ENCODE peak calls at places on chromosomes 16 and 17, in seven cellular contexts. H is ovary; T is small intestine; B is AG10803; W is skeletal muscle cell; X is astrocyte; S is CD8-positive, alpha-beta memory T cell. Y is an unnamed sample.

GRCh38 chr17:5220074-5220473 is 14.6 kb downstream of the SCIMP start:
- DNase-seq in W (no peak), T (no peak), B (no peak), S (no peak), X (no peak), H (no peak), Y (no peak)

GRCh38 chr17:4576729-4577322 is 7.5 kb upstream of the SMTNL2 start:
- DNase-seq in X (no peak), B (no peak), T (no peak), H (no peak), S (no peak), W (no peak), Y (no peak)

GRCh38 chr17:64780096-64781012 is 118.2 kb upstream of the SMURF2 start:
- DNase-seq in X (peak; percentile 10), T (peak; percentile 86), H (no peak), W (no peak), S (peak; percentile 83), B (no peak), Y (no peak)

GRCh38 chr17:75241996-75242460 is 19.4 kb downstream of the GGA3 start:
- DNase-seq in B (peak; percentile 62), T (no peak), S (peak; percentile 55), X (peak; percentile 43), H (no peak), W (no peak), Y (no peak)

GRCh38 chr17:55434721-55435120 is 13.1 kb upstream of the MMD start:
- DNase-seq in X (no peak), T (no peak), W (no peak), B (no peak), H (no peak), S (no peak), Y (no peak)

GRCh38 chr17:46742539-46743270 is 75.8 kb downstream of the WNT3 start:
- DNase-seq in X (peak; percentile 79), H (no peak), T (peak; percentile 88), W (peak; percentile 79), B (peak; percentile 82), S (no peak), Y (peak; percentile 91)

GRCh38 chr16:70715113-70715711 is 29.4 kb upstream of the MTSS2 start:
- DNase-seq in S (no peak), H (peak; percentile 90), B (peak; percentile 99), T (no peak), W (peak; percentile 98), X (peak; percentile 90), Y (peak; percentile 88)

GRCh38 chr17:26731005-26731921 is 562.7 kb upstream of the WSB1 start:
- DNase-seq in H (no peak), T (no peak), X (no peak), W (no peak), B (no peak), S (no peak), Y (no peak)

GRCh38 chr17:82734987-82735866 is at the start of gene FN3K:
- DNase-seq in W (peak; percentile 39), H (peak; percentile 78), T (peak; percentile 62), S (no peak), B (peak; percentile 42), X (peak; percentile 70), Y (peak; percentile 72)

GRCh38 chr16:81581107-81581506 is 136.5 kb downstream of the CMIP start:
- DNase-seq in X (peak; percentile 68), W (no peak), T (peak; percentile 56), H (no peak), S (no peak), B (no peak), Y (no peak)

GRCh38 chr16:580946-581498 is 8.8 kb upstream of the RAB40C start:
- DNase-seq in T (no peak), H (no peak), S (no peak), W (no peak), B (no peak), X (no peak), Y (no peak)

GRCh38 chr16:72191551-72191950 is 19.6 kb upstream of the PMFBP1 start:
- DNase-seq in W (no peak), T (no peak), H (peak; percentile 17), X (no peak), B (peak; percentile 37), S (no peak), Y (peak; percentile 67)

GRCh38 chr16:83682858-83683235 is 124.9 kb upstream of the HSBP1 start:
- DNase-seq in H (no peak), T (no peak), S (no peak), B (no peak), X (no peak), W (no peak), Y (no peak)

GRCh38 chr17:7685533-7686220 is 1.6 kb downstream of the TP53 start:
- DNase-seq in T (peak; percentile 93), X (peak; percentile 88), S (peak; percentile 94), B (peak; percentile 95), W (peak; percentile 77), H (peak; percentile 90), Y (peak; percentile 97)

GRCh38 chr17:67151717-67152116 is 93.3 kb downstream of the HELZ start:
- DNase-seq in H (no peak), X (peak; percentile 65), T (no peak), S (no peak), B (peak; percentile 15), W (peak; percentile 45), Y (peak; percentile 72)

GRCh38 chr16:77961811-77962210 is 60.5 kb upstream of the CLEC3A start:
- DNase-seq in T (no peak), W (no peak), H (no peak), S (no peak), X (peak; percentile 71), B (peak; percentile 33), Y (no peak)

GRCh38 chr17:2396192-2396567 is 4.7 kb downstream of the MNT start:
- DNase-seq in S (no peak), H (no peak), X (no peak), B (no peak), T (no peak), W (no peak), Y (no peak)

GRCh38 chr17:2393954-2394749 is 6.7 kb downstream of the MNT start:
- DNase-seq in B (no peak), H (peak; percentile 40), T (no peak), S (no peak), X (no peak), W (no peak), Y (no peak)

GRCh38 chr17:2394775-2395191 is 6.1 kb downstream of the MNT start:
- DNase-seq in S (no peak), X (no peak), T (no peak), B (no peak), W (no peak), H (no peak), Y (no peak)

GRCh38 chr17:2396568-2397246 is 4.2 kb downstream of the MNT start:
- DNase-seq in X (peak; percentile 96), W (peak; percentile 98), B (peak; percentile 97), H (peak; percentile 97), S (peak; percentile 57), T (peak; percentile 94), Y (peak; percentile 99)

GRCh38 chr17:2395258-2396170 is 5.3 kb downstream of the MNT start:
- DNase-seq in W (no peak), S (peak; percentile 34), T (peak; percentile 33), H (no peak), X (no peak), B (peak; percentile 57), Y (peak; percentile 62)
- H3K4me3 ChIP-seq in W (no peak overlapping the region), S (no peak overlapping the region), T (no peak overlapping the region), H (no peak overlapping the region), X (no peak overlapping the region), B (peak overlapping the region; percentile 62), Y (no peak overlapping the region)

GRCh38 chr16:2037631-2038358 is 9.8 kb downstream of the NTHL1 start:
- DNase-seq in X (no peak), S (no peak), T (no peak), W (no peak), H (no peak), B (peak; percentile 29), Y (no peak)

GRCh38 chr16:2036200-2036966 is 9.7 kb downstream of the NHERF2 start:
- DNase-seq in B (no peak), X (no peak), S (no peak), T (no peak), W (no peak), H (no peak), Y (no peak)

GRCh38 chr16:2034695-2035430 is 8.2 kb downstream of the NHERF2 start:
- DNase-seq in T (no peak), H (no peak), B (no peak), X (no peak), S (no peak), W (no peak), Y (no peak)

GRCh38 chr16:2037115-2037514 is 10.4 kb downstream of the NHERF2 start:
- DNase-seq in H (no peak), S (no peak), T (no peak), W (no peak), X (no peak), B (no peak), Y (no peak)

DNA sequence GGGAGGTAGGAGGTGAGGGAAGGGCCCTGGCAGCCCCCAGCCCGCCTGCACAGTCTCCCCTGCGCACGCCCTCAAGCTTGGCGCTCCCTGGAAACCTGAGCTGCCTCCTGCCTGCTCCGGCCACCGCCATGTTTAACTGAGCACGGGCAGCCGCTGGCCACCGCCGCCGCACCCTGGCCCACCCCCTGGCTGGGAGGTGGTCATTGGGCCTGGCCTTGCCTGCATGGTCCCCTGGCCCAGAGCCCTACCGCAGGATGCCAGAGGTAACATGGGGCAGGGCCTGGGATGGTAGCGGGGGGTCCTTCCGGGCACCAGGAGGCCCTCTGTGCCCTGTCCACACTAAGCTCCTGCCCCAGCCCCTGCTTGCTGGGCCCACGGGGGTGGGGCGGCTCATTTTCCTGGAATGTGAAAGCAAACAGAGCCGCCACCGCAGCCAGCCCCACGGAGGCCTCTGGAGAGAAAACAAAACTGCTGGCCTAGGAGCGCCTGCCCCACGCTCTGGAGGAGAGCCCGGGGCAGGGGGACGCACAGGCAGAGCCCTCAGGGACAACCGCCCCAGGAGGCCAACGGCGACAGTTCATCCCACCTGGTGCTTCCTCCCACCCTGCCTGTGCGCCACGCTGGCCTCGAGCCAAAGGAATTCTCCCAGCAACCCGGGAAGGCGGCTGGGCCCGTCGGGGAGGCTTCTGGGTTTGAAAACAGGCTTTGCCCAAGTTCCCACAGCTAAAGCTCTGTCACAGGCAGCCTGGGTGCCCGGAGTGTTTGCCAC is 8.9 kb downstream of the NHERF2 start:
- DNase-seq in B (peak; percentile 86), S (no peak), W (peak; percentile 39), T (no peak), X (peak; percentile 74), H (peak; percentile 80), Y (peak; percentile 92)
- H3K4me3 ChIP-seq in B (peak overlapping the region; percentile 39), S (no peak overlapping the region), W (no peak overlapping the region), T (no peak overlapping the region), X (peak overlapping the region; percentile 43), H (peak overlapping the region; percentile 2), Y (peak overlapping the region; percentile 28)

DNA sequence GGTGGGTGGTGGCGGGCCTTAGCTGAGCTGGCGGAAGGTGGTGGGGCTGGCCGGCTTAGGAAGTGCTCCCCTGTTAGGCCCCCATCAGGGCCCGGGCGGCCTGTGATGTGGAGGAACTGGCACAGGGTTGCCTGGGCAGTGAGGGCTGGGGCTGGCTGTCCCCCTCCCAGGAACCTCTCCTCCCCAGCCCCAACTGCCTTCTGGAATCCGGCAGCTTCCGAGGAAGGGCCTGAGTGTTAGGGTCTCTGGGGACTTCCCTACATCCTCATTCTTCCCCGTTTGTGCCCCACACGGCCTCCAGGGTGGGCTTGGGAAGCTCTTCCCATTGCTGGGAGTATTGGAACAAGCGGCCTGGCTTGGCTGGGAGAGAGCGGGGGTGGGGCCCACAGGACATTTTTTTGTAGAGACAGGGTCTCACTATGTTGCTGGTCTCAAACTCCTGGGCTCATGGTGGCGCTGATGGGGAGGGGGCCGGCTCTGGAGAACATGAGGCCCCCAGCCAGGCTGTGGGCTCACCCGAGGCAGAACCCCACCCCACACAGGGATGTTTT is 89.9 kb upstream of the CIBAR2 start:
- DNase-seq in B (no peak), X (no peak), S (no peak), H (no peak), T (no peak), W (no peak), Y (no peak)
- H3K4me3 ChIP-seq in B (peak overlapping the region; percentile 20), X (no peak overlapping the region), S (no peak overlapping the region), H (no peak overlapping the region), T (no peak overlapping the region), W (no peak overlapping the region), Y (no peak overlapping the region)

GRCh38 chr17:40361925-40362695 is 2.4 kb downstream of the GJD3 start:
- DNase-seq in S (no peak), B (no peak), W (no peak), H (no peak), T (no peak), X (no peak), Y (no peak)
- H3K4me3 ChIP-seq in S (no peak overlapping the region), B (peak overlapping the region; percentile 44), W (peak overlapping the region; percentile 51), H (no peak overlapping the region), T (peak overlapping the region; percentile 70), X (no peak overlapping the region), Y (peak overlapping the region; percentile 65)